ENCODE peak calls at places on chromosomes 4 and X, in four cellular contexts. One of them, this sample, is unnamed.

GRCh38 chrX:2642146-2642545 is 48.9 kb upstream of the CD99 start:
- DNase-seq in esophagus squamous epithelium: no peak
- DNase-seq in fibroblast of lung: no peak
- DNase-seq in cardiac muscle cell: no peak
- DNase-seq in this sample: no peak

GRCh38 chrX:125778256-125778655 is 387.8 kb downstream of the DCAF12L2 start:
- DNase-seq in esophagus squamous epithelium: no peak
- DNase-seq in fibroblast of lung: no peak
- DNase-seq in cardiac muscle cell: no peak
- DNase-seq in this sample: no peak

GRCh38 chr4:1323280-1323634 is 23.8 kb upstream of the UVSSA start:
- DNase-seq in esophagus squamous epithelium: no peak
- DNase-seq in fibroblast of lung: no peak
- DNase-seq in cardiac muscle cell: no peak
- DNase-seq in this sample: no peak

GRCh38 chr4:90840828-90841227 is 713.6 kb downstream of the CCSER1 start:
- DNase-seq in esophagus squamous epithelium: no peak
- DNase-seq in fibroblast of lung: no peak
- DNase-seq in cardiac muscle cell: no peak
- DNase-seq in this sample: no peak

GRCh38 chr4:101019313-101019712 is 328.0 kb downstream of the PPP3CA start:
- DNase-seq in esophagus squamous epithelium: no peak
- DNase-seq in fibroblast of lung: no peak
- DNase-seq in cardiac muscle cell: no peak
- DNase-seq in this sample: no peak

GRCh38 chr4:99811117-99811516 is 5.5 kb upstream of the DAPP1 start:
- DNase-seq in esophagus squamous epithelium: no peak
- DNase-seq in fibroblast of lung: no peak
- DNase-seq in cardiac muscle cell: no peak
- DNase-seq in this sample: no peak

GRCh38 chrX:147749308-147749707 is 162.4 kb upstream of the FMR1 start:
- DNase-seq in esophagus squamous epithelium: no peak
- DNase-seq in fibroblast of lung: no peak
- DNase-seq in cardiac muscle cell: no peak
- DNase-seq in this sample: no peak

GRCh38 chr4:8275511-8275910 is 6.0 kb downstream of the HTRA3 start:
- DNase-seq in esophagus squamous epithelium: no peak
- DNase-seq in fibroblast of lung: no peak
- DNase-seq in cardiac muscle cell: no peak
- DNase-seq in this sample: no peak

GRCh38 chr4:109432676-109433075 is 939 bp upstream of the SEC24B start:
- DNase-seq in esophagus squamous epithelium: no peak
- DNase-seq in fibroblast of lung: peak; percentile 83
- DNase-seq in cardiac muscle cell: peak; percentile 83
- DNase-seq in this sample: no peak

GRCh38 chrX:46758956-46759644 is at the start of gene SLC9A7:
- DNase-seq in esophagus squamous epithelium: no peak
- DNase-seq in fibroblast of lung: peak; percentile 66
- DNase-seq in cardiac muscle cell: peak; percentile 72
- DNase-seq in this sample: peak; percentile 66

GRCh38 chr4:14877246-14878220 is 124.7 kb upstream of the CPEB2 start:
- DNase-seq in esophagus squamous epithelium: no peak
- DNase-seq in fibroblast of lung: peak; percentile 61
- DNase-seq in cardiac muscle cell: peak; percentile 70
- DNase-seq in this sample: no peak

GRCh38 chrX:53421125-53421524 is 1.3 kb downstream of the SMC1A start:
- DNase-seq in esophagus squamous epithelium: no peak
- DNase-seq in fibroblast of lung: no peak
- DNase-seq in cardiac muscle cell: no peak
- DNase-seq in this sample: no peak

GRCh38 chr4:56049428-56050212 is 100.9 kb downstream of the CEP135 start:
- DNase-seq in esophagus squamous epithelium: no peak
- DNase-seq in fibroblast of lung: peak; percentile 46
- DNase-seq in cardiac muscle cell: peak; percentile 58
- DNase-seq in this sample: no peak

GRCh38 chr4:40576651-40577480 is 52.8 kb downstream of the RBM47 start:
- DNase-seq in esophagus squamous epithelium: peak; percentile 8
- DNase-seq in fibroblast of lung: peak; percentile 96
- DNase-seq in cardiac muscle cell: peak; percentile 96
- DNase-seq in this sample: no peak

GRCh38 chr4:170025523-170026252 is 507 bp downstream of the MFAP3L start:
- DNase-seq in esophagus squamous epithelium: no peak
- DNase-seq in fibroblast of lung: no peak
- DNase-seq in cardiac muscle cell: peak; percentile 15
- DNase-seq in this sample: peak; percentile 18

GRCh38 chr4:71231073-71231752 is 107.6 kb upstream of the SLC4A4 start:
- DNase-seq in esophagus squamous epithelium: no peak
- DNase-seq in fibroblast of lung: peak; percentile 66
- DNase-seq in cardiac muscle cell: peak; percentile 62
- DNase-seq in this sample: no peak

GRCh38 chrX:131747173-131747572 is 203.3 kb downstream of the OR13H1 start:
- DNase-seq in esophagus squamous epithelium: no peak
- DNase-seq in fibroblast of lung: peak; percentile 79
- DNase-seq in cardiac muscle cell: no peak
- DNase-seq in this sample: no peak

GRCh38 chr4:31349907-31350306 is 629.7 kb downstream of the PCDH7 start:
- DNase-seq in esophagus squamous epithelium: no peak
- DNase-seq in fibroblast of lung: no peak
- DNase-seq in cardiac muscle cell: no peak
- DNase-seq in this sample: no peak

GRCh38 chrX:8868070-8868795 is 67.0 kb upstream of the FAM9A start:
- DNase-seq in esophagus squamous epithelium: no peak
- DNase-seq in fibroblast of lung: peak; percentile 82
- DNase-seq in cardiac muscle cell: peak; percentile 66
- DNase-seq in this sample: no peak

GRCh38 chr4:61312526-61312925 is 112.4 kb downstream of the ADGRL3 start:
- DNase-seq in esophagus squamous epithelium: no peak
- DNase-seq in fibroblast of lung: peak; percentile 50
- DNase-seq in cardiac muscle cell: peak; percentile 38
- DNase-seq in this sample: no peak

GRCh38 chr4:48340905-48341775 is at the start of gene SLAIN2:
- DNase-seq in esophagus squamous epithelium: peak; percentile 89
- DNase-seq in fibroblast of lung: peak; percentile 98
- DNase-seq in cardiac muscle cell: peak; percentile 99
- DNase-seq in this sample: peak; percentile 100
- TF ChIP-seq CTCF in esophagus squamous epithelium: no peak
- TF ChIP-seq CTCF in fibroblast of lung: peak; percentile 23
- TF ChIP-seq CTCF in cardiac muscle cell: peak; percentile 32
- TF ChIP-seq CTCF in this sample: peak; percentile 43

DNA sequence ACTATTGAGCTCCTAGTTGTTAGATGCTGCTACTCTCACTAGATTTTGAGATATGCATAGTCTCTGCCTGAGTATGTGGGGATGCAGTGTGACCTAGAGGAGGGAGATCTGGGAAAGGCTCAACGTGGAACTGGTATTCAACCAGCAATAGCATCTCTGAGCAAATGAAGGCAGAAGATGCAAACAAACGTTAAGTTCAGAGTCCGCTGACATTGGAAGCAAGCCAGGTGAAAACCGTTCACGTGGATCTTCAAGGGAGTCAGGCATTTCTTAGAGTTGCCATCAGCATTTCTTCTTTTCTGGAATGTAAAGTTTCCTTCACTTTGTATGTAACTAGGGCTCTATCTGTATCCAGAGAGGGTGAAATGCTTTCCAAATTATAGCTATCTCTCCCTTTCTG is 59.9 kb downstream of the C4orf51 start:
- DNase-seq in esophagus squamous epithelium: no peak
- DNase-seq in fibroblast of lung: no peak
- DNase-seq in cardiac muscle cell: peak; percentile 23
- DNase-seq in this sample: no peak
- TF ChIP-seq CTCF in esophagus squamous epithelium: no peak
- TF ChIP-seq CTCF in fibroblast of lung: no peak
- TF ChIP-seq CTCF in cardiac muscle cell: no peak
- TF ChIP-seq CTCF in this sample: no peak

DNA sequence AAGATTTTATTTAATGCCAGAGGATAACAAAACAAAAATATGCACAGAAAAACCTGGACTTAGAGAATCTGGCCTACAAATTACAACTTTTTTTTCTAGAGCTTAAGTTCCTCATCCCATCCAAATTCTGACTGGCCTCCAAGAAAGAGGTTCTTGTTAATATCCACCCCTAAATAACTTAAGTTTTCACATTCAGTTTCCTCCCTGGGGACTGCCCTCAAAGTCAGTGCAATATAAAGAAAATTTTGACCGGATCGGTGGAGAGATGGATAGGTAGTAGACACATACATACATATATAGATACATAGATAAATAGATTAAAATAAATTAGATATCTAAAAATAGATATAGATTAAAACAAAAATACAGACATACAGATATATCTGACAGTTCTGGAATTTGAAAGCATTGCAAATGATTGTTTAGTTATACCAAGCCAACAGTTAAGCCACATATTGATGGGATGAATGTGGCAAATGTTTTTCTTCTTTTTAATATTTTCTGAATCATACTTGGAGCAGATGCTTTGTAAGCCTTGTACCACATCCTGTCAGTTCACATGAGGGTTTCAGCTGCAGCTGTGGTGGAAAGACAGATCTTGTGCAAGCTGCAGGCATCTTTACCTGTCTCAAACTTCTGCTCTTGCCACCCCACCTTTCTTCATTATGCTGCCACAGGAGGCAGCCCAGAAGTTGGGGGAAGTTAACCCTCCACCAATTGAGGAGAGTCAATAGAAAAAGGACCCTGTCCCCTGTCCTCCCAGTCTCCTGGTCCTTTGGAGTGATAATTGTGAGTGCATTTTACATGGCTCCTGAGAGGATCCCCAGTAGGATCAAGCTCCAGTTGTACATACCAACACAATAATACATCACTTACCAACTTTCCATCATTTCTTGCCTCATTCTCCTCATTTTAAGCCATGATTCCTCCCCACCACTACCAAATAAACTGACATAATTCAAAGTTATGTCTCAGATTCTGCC is 58.5 kb upstream of the PRDM8 start:
- DNase-seq in esophagus squamous epithelium: no peak
- DNase-seq in fibroblast of lung: peak; percentile 74
- DNase-seq in cardiac muscle cell: peak; percentile 33
- DNase-seq in this sample: no peak
- TF ChIP-seq CTCF in esophagus squamous epithelium: no peak
- TF ChIP-seq CTCF in fibroblast of lung: no peak
- TF ChIP-seq CTCF in cardiac muscle cell: no peak
- TF ChIP-seq CTCF in this sample: no peak

GRCh38 chrX:87160435-87161010 is 357.1 kb upstream of the KLHL4 start:
- DNase-seq in esophagus squamous epithelium: no peak
- DNase-seq in fibroblast of lung: no peak
- DNase-seq in cardiac muscle cell: no peak
- DNase-seq in this sample: no peak
- TF ChIP-seq CTCF in esophagus squamous epithelium: no peak
- TF ChIP-seq CTCF in fibroblast of lung: no peak
- TF ChIP-seq CTCF in cardiac muscle cell: no peak
- TF ChIP-seq CTCF in this sample: no peak

GRCh38 chr4:138007572-138007971 is 234.6 kb downstream of the SLC7A11 start:
- DNase-seq in esophagus squamous epithelium: no peak
- DNase-seq in fibroblast of lung: peak; percentile 8
- DNase-seq in cardiac muscle cell: peak; percentile 17
- DNase-seq in this sample: no peak
- TF ChIP-seq CTCF in esophagus squamous epithelium: no peak
- TF ChIP-seq CTCF in fibroblast of lung: peak; percentile 44
- TF ChIP-seq CTCF in cardiac muscle cell: peak; percentile 33
- TF ChIP-seq CTCF in this sample: no peak

DNA sequence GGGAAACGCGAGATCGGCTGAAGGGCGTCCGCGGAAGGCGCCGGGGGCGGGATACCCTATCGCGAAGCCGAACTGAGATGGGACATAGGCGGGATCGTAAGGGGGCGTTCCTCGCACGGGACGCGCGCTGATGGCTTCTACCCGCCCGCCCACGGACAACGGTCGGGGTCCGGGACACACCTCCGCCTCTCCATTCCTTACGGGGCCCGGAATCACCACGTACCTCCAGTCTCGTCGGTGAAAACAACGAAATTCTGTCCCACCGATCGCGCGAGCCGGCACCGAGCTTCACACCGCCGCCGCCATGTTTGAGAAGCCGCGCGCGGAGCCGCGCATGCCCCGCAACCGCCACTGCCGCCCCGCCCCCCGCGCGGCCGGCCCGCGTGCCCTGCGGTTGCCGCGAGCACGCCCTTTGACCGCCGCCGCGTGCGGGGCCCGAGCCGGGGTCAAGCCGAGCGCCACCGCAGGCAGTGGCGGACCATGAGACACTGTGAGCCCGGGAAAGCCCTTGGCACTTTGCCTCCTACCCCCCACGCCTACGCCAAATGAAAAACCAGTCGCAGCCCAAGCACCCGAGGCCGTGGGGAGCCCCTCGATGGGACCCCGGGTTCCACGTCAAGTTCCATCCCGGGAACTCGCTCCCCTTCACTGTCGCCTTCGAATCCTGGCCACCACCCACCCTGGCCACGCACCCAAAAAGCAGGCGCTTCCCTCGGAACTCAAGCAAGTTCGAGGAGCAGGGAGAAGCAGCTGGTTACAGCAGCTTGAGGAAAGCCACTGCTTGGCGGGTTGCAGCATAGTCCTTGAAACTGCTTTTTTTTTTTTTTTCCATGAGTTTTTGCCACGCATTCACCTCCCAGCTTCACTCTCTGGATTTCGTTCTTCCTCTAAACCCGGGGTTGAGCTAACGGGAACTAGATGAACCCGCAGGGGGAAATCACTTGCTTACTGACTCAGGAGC is at the start of gene SCML2:
- DNase-seq in esophagus squamous epithelium: no peak
- DNase-seq in fibroblast of lung: peak; percentile 23
- DNase-seq in cardiac muscle cell: peak; percentile 38
- DNase-seq in this sample: peak; percentile 24
- TF ChIP-seq CTCF in esophagus squamous epithelium: no peak
- TF ChIP-seq CTCF in fibroblast of lung: no peak
- TF ChIP-seq CTCF in cardiac muscle cell: no peak
- TF ChIP-seq CTCF in this sample: no peak

GRCh38 chrX:100512471-100512870 is 72.3 kb upstream of the TNMD start:
- DNase-seq in esophagus squamous epithelium: no peak
- DNase-seq in fibroblast of lung: peak; percentile 0
- DNase-seq in cardiac muscle cell: peak; percentile 8
- DNase-seq in this sample: no peak
- TF ChIP-seq CTCF in esophagus squamous epithelium: no peak
- TF ChIP-seq CTCF in fibroblast of lung: peak; percentile 45
- TF ChIP-seq CTCF in cardiac muscle cell: peak; percentile 43
- TF ChIP-seq CTCF in this sample: peak; percentile 13

GRCh38 chr4:184282251-184282713 is 64.6 kb upstream of the ENPP6 start:
- DNase-seq in esophagus squamous epithelium: no peak
- DNase-seq in fibroblast of lung: no peak
- DNase-seq in cardiac muscle cell: no peak
- DNase-seq in this sample: peak; percentile 31
- TF ChIP-seq CTCF in esophagus squamous epithelium: no peak
- TF ChIP-seq CTCF in fibroblast of lung: no peak
- TF ChIP-seq CTCF in cardiac muscle cell: no peak
- TF ChIP-seq CTCF in this sample: peak; percentile 14

GRCh38 chr4:41693629-41694028 is 54.9 kb downstream of the PHOX2B start:
- DNase-seq in esophagus squamous epithelium: no peak
- DNase-seq in fibroblast of lung: peak; percentile 17
- DNase-seq in cardiac muscle cell: peak; percentile 51
- DNase-seq in this sample: no peak
- TF ChIP-seq CTCF in esophagus squamous epithelium: no peak
- TF ChIP-seq CTCF in fibroblast of lung: peak; percentile 66
- TF ChIP-seq CTCF in cardiac muscle cell: peak; percentile 53
- TF ChIP-seq CTCF in this sample: no peak

This sample was measured in natural killer cell.